ENCODE peak calls at places on chromosomes 16 and 17, in five cellular contexts. One of them, this sample, is unnamed.

GRCh38 chr17:68993112-68993511 is 37.9 kb upstream of the ABCA8 start:
- DNase-seq in T47D: no peak
- DNase-seq in HEK293T: no peak
- DNase-seq in H4: no peak
- DNase-seq in cardiac muscle cell: peak
- DNase-seq in this sample: peak

GRCh38 chr17:30939059-30939689 is 17.4 kb downstream of the ADAP2 start:
- DNase-seq in T47D: no peak
- DNase-seq in H4: no peak
- DNase-seq in cardiac muscle cell: no peak
- DNase-seq in HEK293T: no peak
- DNase-seq in this sample: no peak

GRCh38 chr16:70808371-70808770 is 7.4 kb upstream of the VAC14 start:
- DNase-seq in HEK293T: no peak
- DNase-seq in cardiac muscle cell: no peak
- DNase-seq in H4: no peak
- DNase-seq in T47D: no peak
- DNase-seq in this sample: no peak

GRCh38 chr17:49035470-49036269 is 38.5 kb downstream of the IGF2BP1 start:
- DNase-seq in HEK293T: peak
- DNase-seq in cardiac muscle cell: peak
- DNase-seq in T47D: peak
- DNase-seq in H4: peak
- DNase-seq in this sample: peak

GRCh38 chr16:60932600-60932999 is 1103.6 kb downstream of the CDH8 start:
- DNase-seq in H4: no peak
- DNase-seq in HEK293T: no peak
- DNase-seq in T47D: no peak
- DNase-seq in cardiac muscle cell: no peak
- DNase-seq in this sample: no peak

GRCh38 chr17:82366749-82367148 is 4.8 kb upstream of the UTS2R start:
- DNase-seq in cardiac muscle cell: no peak
- DNase-seq in HEK293T: no peak
- DNase-seq in T47D: no peak
- DNase-seq in H4: no peak
- DNase-seq in this sample: no peak

GRCh38 chr17:44793885-44794698 is 35.3 kb downstream of the ADAM11 start:
- DNase-seq in cardiac muscle cell: peak
- DNase-seq in HEK293T: no peak
- DNase-seq in H4: peak
- DNase-seq in T47D: no peak
- DNase-seq in this sample: no peak

GRCh38 chr16:8237452-8237851 is 352.9 kb downstream of the TMEM114 start:
- DNase-seq in H4: no peak
- DNase-seq in cardiac muscle cell: no peak
- DNase-seq in HEK293T: no peak
- DNase-seq in T47D: no peak
- DNase-seq in this sample: no peak

GRCh38 chr17:80785477-80786178 is 206.0 kb upstream of the CHMP6 start:
- DNase-seq in T47D: no peak
- DNase-seq in cardiac muscle cell: no peak
- DNase-seq in HEK293T: no peak
- DNase-seq in H4: no peak
- DNase-seq in this sample: no peak

GRCh38 chr17:28252436-28252835 is 66.6 kb upstream of the TMEM97 start:
- DNase-seq in cardiac muscle cell: no peak
- DNase-seq in T47D: no peak
- DNase-seq in H4: no peak
- DNase-seq in HEK293T: no peak
- DNase-seq in this sample: peak

GRCh38 chr17:73231363-73231762 is 30.3 kb downstream of the CPSF4L start:
- DNase-seq in H4: peak
- DNase-seq in HEK293T: peak
- DNase-seq in T47D: peak
- DNase-seq in cardiac muscle cell: peak
- DNase-seq in this sample: peak

GRCh38 chr17:57551321-57552079 is 193.6 kb downstream of the CCDC182 start:
- DNase-seq in cardiac muscle cell: no peak
- DNase-seq in HEK293T: no peak
- DNase-seq in H4: no peak
- DNase-seq in T47D: no peak
- DNase-seq in this sample: no peak

GRCh38 chr17:58060596-58061191 is 22.5 kb upstream of the DYNLL2 start:
- DNase-seq in HEK293T: no peak
- DNase-seq in cardiac muscle cell: peak
- DNase-seq in T47D: no peak
- DNase-seq in H4: peak
- DNase-seq in this sample: peak

GRCh38 chr16:82832861-82833260 is 206.1 kb downstream of the CDH13 start:
- DNase-seq in H4: no peak
- DNase-seq in HEK293T: no peak
- DNase-seq in T47D: no peak
- DNase-seq in cardiac muscle cell: peak
- DNase-seq in this sample: peak

GRCh38 chr17:39927928-39928867 is 666 bp downstream of the LRRC3C start:
- DNase-seq in T47D: no peak
- DNase-seq in H4: no peak
- DNase-seq in cardiac muscle cell: no peak
- DNase-seq in HEK293T: peak
- DNase-seq in this sample: peak

GRCh38 chr17:19686400-19687090 is 29.8 kb downstream of the SLC47A2 start:
- DNase-seq in HEK293T: no peak
- DNase-seq in H4: no peak
- DNase-seq in cardiac muscle cell: no peak
- DNase-seq in T47D: no peak
- DNase-seq in this sample: no peak

GRCh38 chr17:57234252-57235092 is 21.9 kb upstream of the MSI2 start:
- DNase-seq in HEK293T: no peak
- DNase-seq in T47D: no peak
- DNase-seq in cardiac muscle cell: no peak
- DNase-seq in H4: no peak
- DNase-seq in this sample: no peak

GRCh38 chr17:41278176-41278955 is 2.9 kb downstream of the KRTAP9-7 start:
- DNase-seq in T47D: no peak
- DNase-seq in H4: no peak
- DNase-seq in HEK293T: no peak
- DNase-seq in cardiac muscle cell: no peak
- DNase-seq in this sample: no peak

GRCh38 chr17:55430531-55431228 is 9.0 kb upstream of the MMD start:
- DNase-seq in T47D: no peak
- DNase-seq in HEK293T: no peak
- DNase-seq in H4: no peak
- DNase-seq in cardiac muscle cell: no peak
- DNase-seq in this sample: no peak

GRCh38 chr17:57946798-57947358 is 8.3 kb downstream of the CUEDC1 start:
- DNase-seq in T47D: peak
- DNase-seq in H4: peak
- DNase-seq in cardiac muscle cell: peak
- DNase-seq in HEK293T: no peak
- DNase-seq in this sample: peak

GRCh38 chr16:2975161-2975795 is 5.0 kb downstream of the PKMYT1 start:
- DNase-seq in HEK293T: no peak
- DNase-seq in H4: no peak
- DNase-seq in T47D: no peak
- DNase-seq in cardiac muscle cell: no peak
- DNase-seq in this sample: no peak

GRCh38 chr16:30949655-30950515 is 1.0 kb downstream of the ORAI3 start:
- DNase-seq in cardiac muscle cell: peak
- DNase-seq in T47D: no peak
- DNase-seq in HEK293T: no peak
- DNase-seq in H4: peak
- DNase-seq in this sample: peak

GRCh38 chr16:674968-675883 is at the start of gene RHBDL1:
- DNase-seq in T47D: no peak
- DNase-seq in H4: no peak
- DNase-seq in HEK293T: peak
- DNase-seq in cardiac muscle cell: peak
- DNase-seq in this sample: peak

GRCh38 chr17:80694992-80695912 is 150.6 kb downstream of the RPTOR start:
- DNase-seq in cardiac muscle cell: no peak
- DNase-seq in T47D: no peak
- DNase-seq in H4: no peak
- DNase-seq in HEK293T: no peak
- DNase-seq in this sample: no peak

GRCh38 chr16:10333321-10334032 is 52.4 kb upstream of the ATF7IP2 start:
- DNase-seq in T47D: no peak
- DNase-seq in HEK293T: no peak
- DNase-seq in cardiac muscle cell: no peak
- DNase-seq in H4: no peak
- DNase-seq in this sample: no peak

GRCh38 chr17:63370696-63371095 is 75.4 kb downstream of the CYB561 start:
- DNase-seq in HEK293T: no peak
- DNase-seq in T47D: no peak
- DNase-seq in H4: no peak
- DNase-seq in cardiac muscle cell: no peak
- DNase-seq in this sample: peak

GRCh38 chr17:42720996-42721583 is 23.8 kb downstream of the EZH1 start:
- DNase-seq in HEK293T: peak
- DNase-seq in cardiac muscle cell: peak
- DNase-seq in H4: peak
- DNase-seq in T47D: peak
- DNase-seq in this sample: peak

GRCh38 chr17:3659541-3660111 is 8.8 kb downstream of the TAX1BP3 start:
- DNase-seq in H4: peak
- DNase-seq in HEK293T: no peak
- DNase-seq in cardiac muscle cell: peak
- DNase-seq in T47D: no peak
- DNase-seq in this sample: peak

GRCh38 chr17:61321344-61321743 is 78.3 kb upstream of the TBX2 start:
- DNase-seq in cardiac muscle cell: no peak
- DNase-seq in H4: no peak
- DNase-seq in HEK293T: no peak
- DNase-seq in T47D: no peak
- DNase-seq in this sample: no peak

GRCh38 chr17:3916013-3916696 is at the start of gene P2RX1:
- DNase-seq in H4: no peak
- DNase-seq in HEK293T: no peak
- DNase-seq in cardiac muscle cell: peak
- DNase-seq in T47D: no peak
- DNase-seq in this sample: peak

This sample was measured in GM03348.